ENCODE peak calls at places on chromosomes 5 and 9, in seven cellular contexts. D is Peyer's patch, H is fibroblast of lung, X is breast epithelium, I is A673, C is tibial nerve, Z is endothelial cell of umbilical vein. R is an unnamed sample. For H3K9me3, the result is how much of the 10 kb centered on the place peaks cover.

GRCh38 chr5:112208699-112209615 is 210.1 kb downstream of the EPB41L4A start:
- DNase-seq in D (no peak), H (no peak), X (no peak), I (peak), C (no peak), Z (no peak), R (no peak)

GRCh38 chr9:126945682-126946081 is 31.1 kb downstream of the RALGPS1 start:
- DNase-seq in D (no peak), H (no peak), X (no peak), I (no peak), C (no peak), Z (no peak), R (no peak)

GRCh38 chr9:94874316-94874715 is 147.8 kb downstream of the AOPEP start:
- DNase-seq in D (no peak), H (peak), X (no peak), I (no peak), C (no peak), Z (peak), R (no peak)

GRCh38 chr9:86274821-86275643 is 7.3 kb downstream of the ISCA1 start:
- DNase-seq in D (no peak), H (no peak), X (no peak), I (no peak), C (no peak), Z (no peak), R (no peak)

GRCh38 chr5:167658890-167659289 is 632.6 kb upstream of the WWC1 start:
- DNase-seq in D (no peak), H (peak), X (no peak), I (no peak), C (no peak), Z (no peak), R (no peak)

GRCh38 chr5:175606409-175606808 is 51.5 kb upstream of the HRH2 start:
- DNase-seq in D (no peak), H (no peak), X (no peak), I (no peak), C (no peak), Z (no peak), R (no peak)

GRCh38 chr5:77359231-77359630 is 132.9 kb downstream of the WDR41 start:
- DNase-seq in D (no peak), H (no peak), X (no peak), I (no peak), C (no peak), Z (no peak), R (no peak)

GRCh38 chr9:117411547-117411946 is 3.3 kb downstream of the ASTN2 start:
- DNase-seq in D (no peak), H (peak), X (no peak), I (peak), C (peak), Z (no peak), R (no peak)

GRCh38 chr9:79671558-79671957 is 99.8 kb downstream of the TLE4 start:
- DNase-seq in D (peak), H (no peak), X (no peak), I (no peak), C (no peak), Z (no peak), R (no peak)

GRCh38 chr5:168374532-168374931 is 83.1 kb downstream of the WWC1 start:
- DNase-seq in D (no peak), H (no peak), X (no peak), I (no peak), C (no peak), Z (no peak), R (no peak)

GRCh38 chr5:152634596-152634995 is 229.5 kb upstream of the NMUR2 start:
- DNase-seq in D (no peak), H (no peak), X (no peak), I (no peak), C (no peak), Z (no peak), R (no peak)

GRCh38 chr5:172818081-172818480 is 16.0 kb upstream of the ERGIC1 start:
- DNase-seq in D (no peak), H (no peak), X (no peak), I (no peak), C (no peak), Z (no peak), R (no peak)

GRCh38 chr9:15142903-15143534 is 164.0 kb downstream of the TTC39B start:
- DNase-seq in D (no peak), H (peak), X (no peak), I (peak), C (no peak), Z (peak), R (no peak)

GRCh38 chr5:160330212-160330611 is 17.8 kb upstream of the CCNJL start:
- DNase-seq in D (no peak), H (peak), X (no peak), I (no peak), C (no peak), Z (no peak), R (no peak)

GRCh38 chr5:148378670-148379069 is 5.1 kb upstream of the FBXO38 start:
- DNase-seq in D (no peak), H (no peak), X (no peak), I (no peak), C (no peak), Z (no peak), R (no peak)

GRCh38 chr9:126611188-126611587 is 2.5 kb upstream of the LMX1B start:
- DNase-seq in D (no peak), H (no peak), X (no peak), I (no peak), C (no peak), Z (no peak), R (no peak)

GRCh38 chr5:44546283-44546682 is 157.1 kb upstream of the FGF10 start:
- DNase-seq in D (no peak), H (peak), X (no peak), I (no peak), C (no peak), Z (no peak), R (no peak)

GRCh38 chr5:909086-909485 is 16.4 kb downstream of the TRIP13 start:
- DNase-seq in D (no peak), H (no peak), X (no peak), I (no peak), C (no peak), Z (no peak), R (no peak)

GRCh38 chr5:911601-912000 is 18.9 kb downstream of the TRIP13 start:
- DNase-seq in D (no peak), H (peak), X (no peak), I (no peak), C (no peak), Z (peak), R (no peak)

GRCh38 chr5:908172-908571 is 15.5 kb downstream of the TRIP13 start:
- DNase-seq in D (peak), H (no peak), X (no peak), I (no peak), C (no peak), Z (no peak), R (no peak)

GRCh38 chr5:910769-911160 is 18.1 kb downstream of the TRIP13 start:
- DNase-seq in D (no peak), H (no peak), X (no peak), I (no peak), C (no peak), Z (no peak), R (no peak)

GRCh38 chr5:909994-910768 is 17.5 kb downstream of the TRIP13 start:
- DNase-seq in D (peak), H (no peak), X (no peak), I (no peak), C (no peak), Z (no peak), R (no peak)
- H3K9me3 ChIP-seq in D (under half), H (under half), X (under half), I (under half), C (under half), Z (under half), R (under half)

GRCh38 chr9:101403886-101404285 is 5.2 kb downstream of the ZNF189 start:
- DNase-seq in D (no peak), H (no peak), X (no peak), I (no peak), C (no peak), Z (no peak), R (no peak)
- H3K9me3 ChIP-seq in D (under half), H (under half), X (half or more), I (half or more), C (under half), Z (under half), R (under half)

DNA sequence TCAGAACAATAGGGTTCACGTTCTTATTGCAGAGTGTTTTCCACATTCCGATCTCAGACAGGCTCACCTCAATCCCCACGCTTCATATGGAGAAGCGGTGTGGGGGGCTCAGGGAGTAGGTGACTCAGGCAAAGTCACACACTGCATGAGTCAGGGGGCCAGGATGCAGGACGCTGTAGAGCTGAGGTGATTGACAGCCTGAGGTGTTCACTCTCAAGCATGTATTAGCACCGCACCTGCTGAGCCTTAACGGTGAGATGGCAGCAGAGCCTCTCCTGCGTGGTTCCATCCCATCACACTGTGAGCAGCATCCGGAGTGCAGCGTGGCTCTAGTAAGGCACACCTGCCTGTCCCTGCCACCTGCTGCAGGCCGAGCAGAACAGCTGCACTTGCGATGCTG is 194.0 kb downstream of the IRX2 start:
- DNase-seq in D (no peak), H (no peak), X (no peak), I (no peak), C (no peak), Z (no peak), R (no peak)
- H3K9me3 ChIP-seq in D (under half), H (under half), X (under half), I (under half), C (under half), Z (under half), R (under half)

DNA sequence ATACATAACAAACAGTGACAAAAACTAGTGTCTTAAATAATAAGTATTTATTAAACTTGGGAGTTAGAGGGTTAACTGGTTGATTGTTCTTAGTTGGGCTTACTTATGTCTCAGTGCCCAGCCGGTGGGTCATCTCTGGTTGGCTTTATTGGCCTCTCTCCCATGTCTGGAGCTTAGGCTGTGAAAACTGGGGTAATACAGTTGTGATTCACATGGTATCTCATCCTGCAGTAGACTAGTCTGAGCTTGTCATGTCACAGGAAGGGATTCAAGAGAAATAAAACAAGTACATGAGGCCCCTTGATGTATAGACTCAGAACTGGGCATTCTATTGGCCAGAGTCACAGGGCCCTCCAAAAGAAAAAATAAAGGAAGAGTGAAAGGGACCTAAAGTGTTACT is 466.4 kb upstream of the SMC2 start:
- DNase-seq in D (no peak), H (no peak), X (no peak), I (no peak), C (no peak), Z (no peak), R (no peak)
- H3K9me3 ChIP-seq in D (under half), H (under half), X (under half), I (under half), C (under half), Z (under half), R (under half)

GRCh38 chr5:1429501-1429900 is 15.7 kb downstream of the SLC6A3 start:
- DNase-seq in D (peak), H (no peak), X (peak), I (no peak), C (no peak), Z (peak), R (no peak)
- H3K9me3 ChIP-seq in D (under half), H (under half), X (under half), I (under half), C (under half), Z (under half), R (under half)